ENCODE peak calls at places on chromosomes 11 and 22, in six cellular contexts. One of them, this sample, is unnamed.
A peak's percentile ranks its signal among the peaks of the same experiment; 100 is the strongest.

GRCh38 chr11:35118906-35119305 is 20.1 kb upstream of the CD44 start:
- DNase-seq in uterus: no peak
- DNase-seq in progenitor cell of endocrine pancreas: no peak
- DNase-seq in activated T-cell treated with anti-CD3 and anti-CD28 coated beads for 48 hours: no peak
- DNase-seq in MG63: no peak
- DNase-seq in cardiac septum: no peak
- DNase-seq in this sample: no peak

GRCh38 chr11:128058580-128059208 is 528.7 kb downstream of the ETS1 start:
- DNase-seq in cardiac septum: no peak
- DNase-seq in uterus: no peak
- DNase-seq in progenitor cell of endocrine pancreas: no peak
- DNase-seq in MG63: no peak
- DNase-seq in activated T-cell treated with anti-CD3 and anti-CD28 coated beads for 48 hours: no peak
- DNase-seq in this sample: no peak

GRCh38 chr11:75273989-75274391 is 33.4 kb downstream of the TPBGL start:
- DNase-seq in activated T-cell treated with anti-CD3 and anti-CD28 coated beads for 48 hours: no peak
- DNase-seq in MG63: no peak
- DNase-seq in cardiac septum: peak; percentile 75
- DNase-seq in uterus: no peak
- DNase-seq in progenitor cell of endocrine pancreas: no peak
- DNase-seq in this sample: no peak

GRCh38 chr11:113730887-113731726 is 25.0 kb upstream of the TMPRSS5 start:
- DNase-seq in MG63: peak; percentile 42
- DNase-seq in activated T-cell treated with anti-CD3 and anti-CD28 coated beads for 48 hours: no peak
- DNase-seq in progenitor cell of endocrine pancreas: no peak
- DNase-seq in cardiac septum: no peak
- DNase-seq in uterus: no peak
- DNase-seq in this sample: peak; percentile 49

GRCh38 chr11:3195251-3196160 is 23.1 kb downstream of the MRGPRG start:
- DNase-seq in MG63: no peak
- DNase-seq in progenitor cell of endocrine pancreas: no peak
- DNase-seq in activated T-cell treated with anti-CD3 and anti-CD28 coated beads for 48 hours: no peak
- DNase-seq in uterus: no peak
- DNase-seq in cardiac septum: no peak
- DNase-seq in this sample: peak; percentile 54

GRCh38 chr11:47376183-47376542 is 2.2 kb downstream of the SPI1 start:
- DNase-seq in progenitor cell of endocrine pancreas: no peak
- DNase-seq in cardiac septum: no peak
- DNase-seq in MG63: no peak
- DNase-seq in activated T-cell treated with anti-CD3 and anti-CD28 coated beads for 48 hours: no peak
- DNase-seq in uterus: no peak
- DNase-seq in this sample: no peak

GRCh38 chr11:15095736-15096228 is 18.9 kb upstream of the INSC start:
- DNase-seq in activated T-cell treated with anti-CD3 and anti-CD28 coated beads for 48 hours: no peak
- DNase-seq in MG63: no peak
- DNase-seq in cardiac septum: no peak
- DNase-seq in progenitor cell of endocrine pancreas: no peak
- DNase-seq in uterus: no peak
- DNase-seq in this sample: no peak

GRCh38 chr11:9251306-9251705 is 13.8 kb downstream of the DENND5A start:
- DNase-seq in cardiac septum: no peak
- DNase-seq in uterus: no peak
- DNase-seq in MG63: peak; percentile 33
- DNase-seq in progenitor cell of endocrine pancreas: no peak
- DNase-seq in activated T-cell treated with anti-CD3 and anti-CD28 coated beads for 48 hours: no peak
- DNase-seq in this sample: no peak

GRCh38 chr22:17842386-17842785 is 68.1 kb upstream of the BID start:
- DNase-seq in activated T-cell treated with anti-CD3 and anti-CD28 coated beads for 48 hours: peak; percentile 14
- DNase-seq in progenitor cell of endocrine pancreas: no peak
- DNase-seq in cardiac septum: no peak
- DNase-seq in MG63: no peak
- DNase-seq in uterus: peak; percentile 66
- DNase-seq in this sample: no peak

GRCh38 chr11:9787981-9788521 is 124.2 kb downstream of the SWAP70 start:
- DNase-seq in cardiac septum: no peak
- DNase-seq in MG63: peak; percentile 95
- DNase-seq in activated T-cell treated with anti-CD3 and anti-CD28 coated beads for 48 hours: no peak
- DNase-seq in progenitor cell of endocrine pancreas: no peak
- DNase-seq in uterus: no peak
- DNase-seq in this sample: no peak

GRCh38 chr11:120746836-120747609 is 235.5 kb downstream of the GRIK4 start:
- DNase-seq in uterus: no peak
- DNase-seq in progenitor cell of endocrine pancreas: no peak
- DNase-seq in cardiac septum: no peak
- DNase-seq in activated T-cell treated with anti-CD3 and anti-CD28 coated beads for 48 hours: no peak
- DNase-seq in MG63: no peak
- DNase-seq in this sample: no peak

GRCh38 chr11:57798905-57799559 is 37.4 kb downstream of the CTNND1 start:
- DNase-seq in activated T-cell treated with anti-CD3 and anti-CD28 coated beads for 48 hours: no peak
- DNase-seq in uterus: no peak
- DNase-seq in progenitor cell of endocrine pancreas: no peak
- DNase-seq in cardiac septum: no peak
- DNase-seq in MG63: peak; percentile 49
- DNase-seq in this sample: no peak

GRCh38 chr11:63914896-63915681 is 1.9 kb downstream of the RCOR2 start:
- DNase-seq in progenitor cell of endocrine pancreas: no peak
- DNase-seq in cardiac septum: no peak
- DNase-seq in uterus: no peak
- DNase-seq in MG63: no peak
- DNase-seq in activated T-cell treated with anti-CD3 and anti-CD28 coated beads for 48 hours: no peak
- DNase-seq in this sample: no peak

GRCh38 chr22:44403930-44404329 is 91.2 kb upstream of the SHISAL1 start:
- DNase-seq in MG63: no peak
- DNase-seq in activated T-cell treated with anti-CD3 and anti-CD28 coated beads for 48 hours: no peak
- DNase-seq in progenitor cell of endocrine pancreas: no peak
- DNase-seq in cardiac septum: peak; percentile 60
- DNase-seq in uterus: no peak
- DNase-seq in this sample: no peak

GRCh38 chr11:47863189-47863892 is 15.2 kb upstream of the NUP160 start:
- DNase-seq in uterus: no peak
- DNase-seq in activated T-cell treated with anti-CD3 and anti-CD28 coated beads for 48 hours: no peak
- DNase-seq in MG63: peak; percentile 9
- DNase-seq in cardiac septum: no peak
- DNase-seq in progenitor cell of endocrine pancreas: no peak
- DNase-seq in this sample: no peak

GRCh38 chr11:111871693-111872161 is 346 bp upstream of the ALG9 start:
- DNase-seq in uterus: no peak
- DNase-seq in activated T-cell treated with anti-CD3 and anti-CD28 coated beads for 48 hours: no peak
- DNase-seq in progenitor cell of endocrine pancreas: no peak
- DNase-seq in cardiac septum: no peak
- DNase-seq in MG63: no peak
- DNase-seq in this sample: no peak

GRCh38 chr11:113435190-113435968 is 39.8 kb downstream of the DRD2 start:
- DNase-seq in uterus: no peak
- DNase-seq in activated T-cell treated with anti-CD3 and anti-CD28 coated beads for 48 hours: no peak
- DNase-seq in MG63: no peak
- DNase-seq in cardiac septum: no peak
- DNase-seq in progenitor cell of endocrine pancreas: no peak
- DNase-seq in this sample: no peak

GRCh38 chr22:42132457-42132856 is 1.8 kb upstream of the CYP2D6 start:
- DNase-seq in activated T-cell treated with anti-CD3 and anti-CD28 coated beads for 48 hours: no peak
- DNase-seq in cardiac septum: no peak
- DNase-seq in progenitor cell of endocrine pancreas: no peak
- DNase-seq in MG63: no peak
- DNase-seq in uterus: no peak
- DNase-seq in this sample: no peak

GRCh38 chr22:24161485-24161884 is 19.8 kb upstream of the SUSD2 start:
- DNase-seq in MG63: no peak
- DNase-seq in activated T-cell treated with anti-CD3 and anti-CD28 coated beads for 48 hours: no peak
- DNase-seq in cardiac septum: no peak
- DNase-seq in progenitor cell of endocrine pancreas: no peak
- DNase-seq in uterus: no peak
- DNase-seq in this sample: no peak

GRCh38 chr11:128470081-128470480 is 117.3 kb downstream of the ETS1 start:
- DNase-seq in activated T-cell treated with anti-CD3 and anti-CD28 coated beads for 48 hours: no peak
- DNase-seq in uterus: no peak
- DNase-seq in cardiac septum: no peak
- DNase-seq in MG63: no peak
- DNase-seq in progenitor cell of endocrine pancreas: no peak
- DNase-seq in this sample: no peak

GRCh38 chr11:2331404-2331803 is 29.6 kb downstream of the TSPAN32 start:
- DNase-seq in uterus: no peak
- DNase-seq in activated T-cell treated with anti-CD3 and anti-CD28 coated beads for 48 hours: no peak
- DNase-seq in progenitor cell of endocrine pancreas: no peak
- DNase-seq in cardiac septum: no peak
- DNase-seq in MG63: no peak
- DNase-seq in this sample: no peak

GRCh38 chr11:10066441-10066840 is 227.6 kb downstream of the SBF2 start:
- DNase-seq in activated T-cell treated with anti-CD3 and anti-CD28 coated beads for 48 hours: no peak
- DNase-seq in MG63: no peak
- DNase-seq in progenitor cell of endocrine pancreas: no peak
- DNase-seq in uterus: no peak
- DNase-seq in cardiac septum: no peak
- DNase-seq in this sample: no peak

GRCh38 chr11:2524446-2525165 is 79.8 kb downstream of the KCNQ1 start:
- DNase-seq in cardiac septum: no peak
- DNase-seq in MG63: no peak
- DNase-seq in uterus: peak; percentile 7
- DNase-seq in progenitor cell of endocrine pancreas: peak; percentile 7
- DNase-seq in activated T-cell treated with anti-CD3 and anti-CD28 coated beads for 48 hours: no peak
- DNase-seq in this sample: no peak

GRCh38 chr11:109733245-109733644 is 311.3 kb downstream of the C11orf87 start:
- DNase-seq in activated T-cell treated with anti-CD3 and anti-CD28 coated beads for 48 hours: no peak
- DNase-seq in cardiac septum: no peak
- DNase-seq in MG63: peak; percentile 23
- DNase-seq in progenitor cell of endocrine pancreas: no peak
- DNase-seq in uterus: no peak
- DNase-seq in this sample: no peak

GRCh38 chr22:19983701-19984100 is 32.9 kb downstream of the ARVCF start:
- DNase-seq in activated T-cell treated with anti-CD3 and anti-CD28 coated beads for 48 hours: no peak
- DNase-seq in cardiac septum: no peak
- DNase-seq in uterus: no peak
- DNase-seq in progenitor cell of endocrine pancreas: no peak
- DNase-seq in MG63: no peak
- DNase-seq in this sample: no peak

GRCh38 chr11:69854719-69855118 is 35.5 kb upstream of the FGF3 start:
- DNase-seq in uterus: no peak
- DNase-seq in activated T-cell treated with anti-CD3 and anti-CD28 coated beads for 48 hours: no peak
- DNase-seq in cardiac septum: no peak
- DNase-seq in MG63: peak; percentile 38
- DNase-seq in progenitor cell of endocrine pancreas: no peak
- DNase-seq in this sample: no peak

GRCh38 chr11:120121336-120121735 is 16.6 kb downstream of the TRIM29 start:
- DNase-seq in progenitor cell of endocrine pancreas: no peak
- DNase-seq in MG63: no peak
- DNase-seq in uterus: no peak
- DNase-seq in activated T-cell treated with anti-CD3 and anti-CD28 coated beads for 48 hours: no peak
- DNase-seq in cardiac septum: no peak
- DNase-seq in this sample: no peak

GRCh38 chr11:78796956-78797355 is 222.3 kb upstream of the NARS2 start:
- DNase-seq in activated T-cell treated with anti-CD3 and anti-CD28 coated beads for 48 hours: no peak
- DNase-seq in progenitor cell of endocrine pancreas: no peak
- DNase-seq in cardiac septum: no peak
- DNase-seq in MG63: peak; percentile 40
- DNase-seq in uterus: no peak
- DNase-seq in this sample: no peak

GRCh38 chr11:116422976-116423375 is 349.8 kb downstream of the BUD13 start:
- DNase-seq in cardiac septum: no peak
- DNase-seq in MG63: no peak
- DNase-seq in uterus: no peak
- DNase-seq in activated T-cell treated with anti-CD3 and anti-CD28 coated beads for 48 hours: no peak
- DNase-seq in progenitor cell of endocrine pancreas: no peak
- DNase-seq in this sample: no peak

GRCh38 chr11:36635463-36635862 is 37.4 kb upstream of the RAG2 start:
- DNase-seq in MG63: no peak
- DNase-seq in progenitor cell of endocrine pancreas: no peak
- DNase-seq in cardiac septum: no peak
- DNase-seq in activated T-cell treated with anti-CD3 and anti-CD28 coated beads for 48 hours: no peak
- DNase-seq in uterus: no peak
- DNase-seq in this sample: no peak

GRCh38 chr11:118310781-118311485 is 6.4 kb downstream of the CD3E start:
- DNase-seq in uterus: no peak
- DNase-seq in progenitor cell of endocrine pancreas: no peak
- DNase-seq in MG63: no peak
- DNase-seq in cardiac septum: no peak
- DNase-seq in activated T-cell treated with anti-CD3 and anti-CD28 coated beads for 48 hours: no peak
- DNase-seq in this sample: no peak

GRCh38 chr11:34516247-34517040 is 2.9 kb upstream of the ELF5 start:
- DNase-seq in uterus: no peak
- DNase-seq in cardiac septum: no peak
- DNase-seq in MG63: no peak
- DNase-seq in progenitor cell of endocrine pancreas: no peak
- DNase-seq in activated T-cell treated with anti-CD3 and anti-CD28 coated beads for 48 hours: no peak
- DNase-seq in this sample: no peak

GRCh38 chr11:33553486-33553885 is 147.1 kb downstream of the C11orf91 start:
- DNase-seq in MG63: no peak
- DNase-seq in progenitor cell of endocrine pancreas: no peak
- DNase-seq in activated T-cell treated with anti-CD3 and anti-CD28 coated beads for 48 hours: no peak
- DNase-seq in cardiac septum: no peak
- DNase-seq in uterus: no peak
- DNase-seq in this sample: no peak

GRCh38 chr11:20457001-20457768 is 69.7 kb downstream of the PRMT3 start:
- DNase-seq in cardiac septum: no peak
- DNase-seq in MG63: no peak
- DNase-seq in activated T-cell treated with anti-CD3 and anti-CD28 coated beads for 48 hours: no peak
- DNase-seq in uterus: no peak
- DNase-seq in progenitor cell of endocrine pancreas: no peak
- DNase-seq in this sample: no peak

GRCh38 chr11:114274637-114275036 is 21.6 kb upstream of the NNMT start:
- DNase-seq in activated T-cell treated with anti-CD3 and anti-CD28 coated beads for 48 hours: no peak
- DNase-seq in MG63: no peak
- DNase-seq in uterus: no peak
- DNase-seq in progenitor cell of endocrine pancreas: no peak
- DNase-seq in cardiac septum: no peak
- DNase-seq in this sample: no peak

GRCh38 chr11:120525285-120526085 is 13.9 kb downstream of the GRIK4 start:
- DNase-seq in MG63: no peak
- DNase-seq in progenitor cell of endocrine pancreas: no peak
- DNase-seq in activated T-cell treated with anti-CD3 and anti-CD28 coated beads for 48 hours: no peak
- DNase-seq in uterus: no peak
- DNase-seq in cardiac septum: peak; percentile 53
- DNase-seq in this sample: no peak

GRCh38 chr22:30411780-30412179 is 13.8 kb upstream of the MTFP1 start:
- DNase-seq in activated T-cell treated with anti-CD3 and anti-CD28 coated beads for 48 hours: no peak
- DNase-seq in uterus: no peak
- DNase-seq in progenitor cell of endocrine pancreas: no peak
- DNase-seq in cardiac septum: no peak
- DNase-seq in MG63: no peak
- DNase-seq in this sample: no peak

GRCh38 chr22:40594924-40595323 is 41.6 kb downstream of the MRTFA start:
- DNase-seq in activated T-cell treated with anti-CD3 and anti-CD28 coated beads for 48 hours: no peak
- DNase-seq in MG63: peak; percentile 21
- DNase-seq in cardiac septum: no peak
- DNase-seq in progenitor cell of endocrine pancreas: no peak
- DNase-seq in uterus: no peak
- DNase-seq in this sample: no peak

This sample was measured in HEK293T.